ENCODE peak calls at places on chromosomes 12 and 14, in ten cellular contexts. N is HFF-Myc, Q is mucosa of descending colon, F is brain microvascular endothelial cell, V is spleen, C is pancreas, M is transverse colon, H is body of pancreas, L is GM20000, E is colonic mucosa. O is an unnamed sample.
A peak's percentile ranks its signal among the peaks of the same experiment; 100 is the strongest.

GRCh38 chr14:62696969-62697328 is 348.3 kb downstream of the KCNH5 start:
- DNase-seq in M (no peak), N (no peak), H (no peak), F (no peak), E (no peak), L (no peak), V (no peak), C (no peak), Q (no peak), O (no peak)

GRCh38 chr14:60197629-60198318 is 32.6 kb upstream of the DHRS7 start:
- DNase-seq in H (no peak), C (no peak), L (no peak), M (no peak), F (no peak), V (no peak), E (no peak), Q (peak; percentile 26), N (no peak), O (no peak)

GRCh38 chr12:91361864-91362263 is 179.2 kb upstream of the DCN start:
- DNase-seq in N (no peak), C (no peak), F (no peak), M (no peak), V (no peak), H (no peak), L (peak; percentile 11), Q (no peak), E (no peak), O (no peak)

GRCh38 chr14:61120576-61120975 is 139.5 kb downstream of the SLC38A6 start:
- DNase-seq in Q (no peak), E (no peak), V (no peak), N (no peak), H (no peak), L (no peak), F (no peak), M (no peak), C (no peak), O (no peak)

GRCh38 chr12:15033029-15033428 is 60.2 kb downstream of the PDE6H start:
- DNase-seq in F (no peak), E (no peak), Q (no peak), H (no peak), V (no peak), M (no peak), C (no peak), N (no peak), L (no peak), O (no peak)

GRCh38 chr12:25311501-25311900 is 60.8 kb upstream of the KRAS start:
- DNase-seq in F (peak; percentile 27), V (no peak), H (no peak), Q (no peak), E (no peak), M (no peak), L (no peak), C (no peak), N (no peak), O (no peak)

GRCh38 chr12:23098110-23099049 is 473.4 kb downstream of the ETNK1 start:
- DNase-seq in V (no peak), F (no peak), H (no peak), E (no peak), L (no peak), C (no peak), M (no peak), N (no peak), Q (no peak), O (peak; percentile 59)

GRCh38 chr12:73383584-73384229 is 1111.5 kb downstream of the TRHDE start:
- DNase-seq in C (no peak), E (no peak), N (no peak), H (no peak), V (no peak), Q (no peak), M (no peak), L (no peak), F (no peak), O (no peak)

GRCh38 chr12:95083938-95084337 is 10.5 kb upstream of the NR2C1 start:
- DNase-seq in C (no peak), N (peak; percentile 25), F (peak; percentile 32), H (no peak), Q (no peak), V (no peak), L (no peak), M (no peak), E (peak; percentile 44), O (no peak)

GRCh38 chr12:65209655-65210043 is 40.3 kb downstream of the LEMD3 start:
- DNase-seq in L (peak; percentile 12), V (no peak), E (no peak), N (no peak), C (no peak), H (no peak), M (no peak), Q (no peak), F (no peak), O (no peak)

GRCh38 chr14:48943913-48944312 is 642.3 kb downstream of the RPS29 start:
- DNase-seq in H (no peak), F (no peak), L (no peak), M (no peak), N (no peak), V (no peak), E (no peak), Q (no peak), C (no peak), O (no peak)

GRCh38 chr12:107801150-107801549 is 26.6 kb downstream of the ASCL4 start:
- DNase-seq in N (no peak), C (no peak), V (no peak), M (no peak), H (no peak), L (no peak), Q (no peak), F (peak; percentile 24), E (no peak), O (no peak)

GRCh38 chr14:61452452-61452851 is 131.1 kb downstream of the PRKCH start:
- DNase-seq in N (no peak), L (no peak), C (no peak), H (no peak), Q (no peak), F (no peak), V (no peak), E (no peak), M (no peak), O (no peak)

GRCh38 chr14:73961192-73961591 is 11.1 kb downstream of the COQ6 start:
- DNase-seq in C (no peak), V (no peak), L (no peak), N (no peak), M (no peak), H (no peak), E (no peak), Q (no peak), F (no peak), O (no peak)

GRCh38 chr14:101167428-101167827 is 263.9 kb upstream of the RTL1 start:
- DNase-seq in V (no peak), F (no peak), E (no peak), Q (no peak), C (no peak), H (no peak), M (no peak), N (no peak), L (no peak), O (no peak)

GRCh38 chr14:37198273-37198598 is 499 bp downstream of the MIPOL1 start:
- DNase-seq in Q (no peak), L (no peak), M (no peak), C (no peak), H (no peak), N (no peak), E (no peak), V (no peak), F (no peak), O (no peak)
- TF ChIP-seq CTCF in Q (no peak), L (no peak), M (no peak), C (no peak), H (no peak), N (peak; percentile 39), E (no peak), V (no peak), F (no peak), O (no peak)

GRCh38 chr14:71320734-71321555 is 413.7 kb downstream of the PCNX1 start:
- DNase-seq in H (peak; percentile 66), N (no peak), E (peak; percentile 62), V (peak; percentile 94), L (peak; percentile 77), M (peak; percentile 67), C (peak; percentile 66), F (peak; percentile 37), Q (peak; percentile 83), O (peak; percentile 66)
- TF ChIP-seq CTCF in H (peak; percentile 18), N (no peak), E (no peak), V (no peak), L (no peak), M (no peak), C (no peak), F (no peak), Q (no peak), O (peak; percentile 14)

GRCh38 chr14:23566112-23566781 is 1.3 kb downstream of the AP1G2 start:
- DNase-seq in V (no peak), H (no peak), N (no peak), E (no peak), C (no peak), F (no peak), M (no peak), Q (no peak), L (no peak), O (no peak)

GRCh38 chr14:23567186-23568020 is at the start of gene AP1G2:
- DNase-seq in Q (peak; percentile 96), H (peak; percentile 90), E (peak; percentile 96), F (peak; percentile 17), N (no peak), C (peak; percentile 92), V (peak; percentile 98), M (peak; percentile 96), L (peak; percentile 90), O (peak; percentile 85)

GRCh38 chr14:23568021-23568599 is 519 bp upstream of the AP1G2 start:
- DNase-seq in M (no peak), N (no peak), H (no peak), E (no peak), V (no peak), L (no peak), Q (no peak), C (no peak), F (no peak), O (no peak)

GRCh38 chr14:23565626-23566025 is 2.0 kb downstream of the AP1G2 start:
- DNase-seq in C (no peak), N (no peak), H (no peak), M (no peak), E (no peak), L (no peak), F (no peak), V (no peak), Q (no peak), O (no peak)

GRCh38 chr14:23566782-23567185 is 807 bp downstream of the AP1G2 start:
- DNase-seq in Q (no peak), V (no peak), C (peak; percentile 70), M (no peak), L (no peak), F (peak; percentile 16), E (no peak), N (no peak), H (peak; percentile 76), O (no peak)
- TF ChIP-seq CTCF in Q (no peak), V (no peak), C (no peak), M (no peak), L (no peak), F (peak; percentile 49), E (no peak), N (no peak), H (no peak), O (peak; percentile 19)

DNA sequence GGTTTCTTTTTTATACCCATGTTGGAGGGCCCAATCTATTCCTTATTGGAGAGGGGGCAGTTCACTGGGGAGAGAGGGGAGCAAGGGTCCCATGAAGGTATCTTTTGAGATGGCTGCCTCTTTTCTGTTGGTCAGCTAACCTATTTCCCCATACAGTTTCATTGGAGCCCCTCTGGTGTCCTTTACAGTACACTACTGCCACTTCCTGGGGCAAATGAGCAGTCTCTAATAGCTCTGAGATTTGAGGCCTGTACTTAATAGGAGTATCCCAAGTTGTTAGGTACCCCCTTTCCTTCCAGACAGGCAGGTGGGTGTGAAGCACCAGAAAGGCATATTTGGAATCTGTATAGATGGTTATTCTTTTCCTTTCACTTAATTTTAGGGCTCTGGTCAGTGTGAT is 41.3 kb upstream of the RNU6-8 start:
- DNase-seq in M (no peak), L (peak; percentile 7), E (no peak), F (no peak), V (no peak), H (no peak), Q (no peak), N (no peak), C (no peak), O (no peak)
- TF ChIP-seq CTCF in M (no peak), L (no peak), E (no peak), F (peak; percentile 46), V (no peak), H (no peak), Q (no peak), N (peak; percentile 29), C (no peak), O (peak; percentile 36)